ENCODE peak calls at places on chromosomes 5 and 9, in four cellular contexts. I is neuronal stem cell, L is H1, G is H9. A is an unnamed sample.

GRCh38 chr9:95067888-95068287 is 249.6 kb downstream of the FANCC start:
- DNase-seq in G (no peak), L (no peak), I (no peak), A (no peak)

GRCh38 chr5:39437469-39437868 is 12.7 kb upstream of the DAB2 start:
- DNase-seq in I (no peak), L (no peak), G (no peak), A (no peak)

GRCh38 chr9:89325733-89326132 is 7.4 kb downstream of the SECISBP2 start:
- DNase-seq in G (no peak), I (no peak), L (no peak), A (no peak)

GRCh38 chr5:127876384-127876783 is 173.2 kb downstream of the CCDC192 start:
- DNase-seq in L (no peak), I (no peak), G (no peak), A (no peak)

GRCh38 chr5:9786378-9787360 is 156.5 kb upstream of the TAS2R1 start:
- DNase-seq in G (no peak), L (no peak), I (no peak), A (no peak)

GRCh38 chr5:16486679-16487078 is 21.1 kb upstream of the ZNF622 start:
- DNase-seq in L (no peak), I (no peak), G (no peak), A (no peak)

GRCh38 chr5:38913714-38914113 is 67.9 kb downstream of the OSMR start:
- DNase-seq in I (no peak), L (no peak), G (no peak), A (peak; percentile 13)

GRCh38 chr5:179607449-179607931 is 16.0 kb downstream of the HNRNPH1 start:
- DNase-seq in I (no peak), G (no peak), L (no peak), A (no peak)

GRCh38 chr5:125267636-125268248 is 521.3 kb upstream of the ZNF608 start:
- DNase-seq in I (no peak), L (no peak), G (no peak), A (no peak)

GRCh38 chr5:106420102-106420501 is 1250.6 kb downstream of the EFNA5 start:
- DNase-seq in G (no peak), I (no peak), L (no peak), A (no peak)

GRCh38 chr9:70668751-70669150 is 254.3 kb upstream of the KLF9 start:
- DNase-seq in L (no peak), I (no peak), G (no peak), A (no peak)

GRCh38 chr5:159290741-159291140 is 27.7 kb downstream of the UBLCP1 start:
- DNase-seq in L (no peak), I (no peak), G (no peak), A (no peak)

GRCh38 chr5:36685631-36686147 is 79.3 kb downstream of the SLC1A3 start:
- DNase-seq in G (no peak), L (no peak), I (no peak), A (peak; percentile 14)

GRCh38 chr9:134612309-134612708 is 29.3 kb upstream of the COL5A1 start:
- DNase-seq in G (no peak), L (no peak), I (no peak), A (no peak)

GRCh38 chr9:29564564-29564963 is 1991.3 kb upstream of the C9orf72 start:
- DNase-seq in I (no peak), L (no peak), G (no peak), A (peak; percentile 35)

GRCh38 chr5:67435007-67435406 is 238.4 kb upstream of the CD180 start:
- DNase-seq in G (no peak), I (no peak), L (no peak), A (no peak)

GRCh38 chr5:109399092-109399759 is 10.5 kb downstream of the PJA2 start:
- DNase-seq in I (no peak), L (no peak), G (no peak), A (no peak)

GRCh38 chr5:33299621-33300208 is 141.1 kb upstream of the TARS1 start:
- DNase-seq in I (no peak), G (no peak), L (no peak), A (peak; percentile 62)

GRCh38 chr9:124299519-124300090 is 41.9 kb downstream of the NEK6 start:
- DNase-seq in I (no peak), L (no peak), G (no peak), A (no peak)

GRCh38 chr5:107321906-107322305 is 348.8 kb downstream of the EFNA5 start:
- DNase-seq in I (no peak), L (no peak), G (no peak), A (no peak)

GRCh38 chr9:137255448-137256114 is 454 bp downstream of the NELFB start:
- DNase-seq in L (no peak), G (peak; percentile 74), I (no peak), A (peak; percentile 56)

GRCh38 chr5:172343741-172344140 is 60.2 kb upstream of the UBTD2 start:
- DNase-seq in I (no peak), L (no peak), G (no peak), A (no peak)

GRCh38 chr5:36300927-36301540 is 668 bp downstream of the RANBP3L start:
- DNase-seq in L (no peak), G (no peak), I (no peak), A (peak; percentile 3)

GRCh38 chr9:4762889-4763521 is 22.0 kb upstream of the AK3 start:
- DNase-seq in I (peak; percentile 1), G (peak; percentile 87), L (peak; percentile 60), A (peak; percentile 50)

GRCh38 chr5:51043740-51044139 is 339.5 kb upstream of the ISL1 start:
- DNase-seq in G (no peak), L (no peak), I (no peak), A (no peak)

GRCh38 chr9:111891910-111892499 is 4.6 kb upstream of the UGCG start:
- DNase-seq in G (no peak), I (no peak), L (no peak), A (no peak)

GRCh38 chr5:14178671-14179211 is 35.6 kb downstream of the TRIO start:
- DNase-seq in L (peak; percentile 56), I (peak; percentile 49), G (peak; percentile 42), A (peak; percentile 88)

GRCh38 chr9:93198839-93199625 is 15.1 kb downstream of the WNK2 start:
- DNase-seq in L (no peak), I (no peak), G (no peak), A (no peak)

GRCh38 chr9:124695280-124695890 is 75.7 kb downstream of the NR6A1 start:
- DNase-seq in I (no peak), G (no peak), L (no peak), A (peak; percentile 70)

GRCh38 chr9:110712955-110713354 is 44.4 kb downstream of the MUSK start:
- DNase-seq in G (no peak), L (no peak), I (no peak), A (no peak)

GRCh38 chr5:127975961-127976360 is 107.6 kb upstream of the SLC12A2 start:
- DNase-seq in I (no peak), G (no peak), L (no peak), A (no peak)

GRCh38 chr9:34496149-34496712 is 26.6 kb downstream of the ENHO start:
- DNase-seq in L (no peak), G (no peak), I (no peak), A (no peak)

GRCh38 chr9:30329441-30329840 is 2055.0 kb upstream of the ACO1 start:
- DNase-seq in L (no peak), I (no peak), G (no peak), A (no peak)

GRCh38 chr5:177450672-177451424 is 4.2 kb downstream of the PRR7 start:
- DNase-seq in L (no peak), G (no peak), I (no peak), A (no peak)

GRCh38 chr5:154168395-154168794 is 22.1 kb upstream of the GALNT10 start:
- DNase-seq in L (no peak), I (no peak), G (no peak), A (no peak)

GRCh38 chr5:111984044-111984443 is 227.1 kb upstream of the NREP start:
- DNase-seq in L (no peak), I (no peak), G (no peak), A (peak; percentile 88)

GRCh38 chr9:13274901-13275641 is 4.4 kb downstream of the MPDZ start:
- DNase-seq in I (no peak), G (no peak), L (no peak), A (peak; percentile 39)
- H3K27ac ChIP-seq in I (no peak overlapping the region), G (no peak overlapping the region), L (no peak overlapping the region), A (no peak overlapping the region)

DNA sequence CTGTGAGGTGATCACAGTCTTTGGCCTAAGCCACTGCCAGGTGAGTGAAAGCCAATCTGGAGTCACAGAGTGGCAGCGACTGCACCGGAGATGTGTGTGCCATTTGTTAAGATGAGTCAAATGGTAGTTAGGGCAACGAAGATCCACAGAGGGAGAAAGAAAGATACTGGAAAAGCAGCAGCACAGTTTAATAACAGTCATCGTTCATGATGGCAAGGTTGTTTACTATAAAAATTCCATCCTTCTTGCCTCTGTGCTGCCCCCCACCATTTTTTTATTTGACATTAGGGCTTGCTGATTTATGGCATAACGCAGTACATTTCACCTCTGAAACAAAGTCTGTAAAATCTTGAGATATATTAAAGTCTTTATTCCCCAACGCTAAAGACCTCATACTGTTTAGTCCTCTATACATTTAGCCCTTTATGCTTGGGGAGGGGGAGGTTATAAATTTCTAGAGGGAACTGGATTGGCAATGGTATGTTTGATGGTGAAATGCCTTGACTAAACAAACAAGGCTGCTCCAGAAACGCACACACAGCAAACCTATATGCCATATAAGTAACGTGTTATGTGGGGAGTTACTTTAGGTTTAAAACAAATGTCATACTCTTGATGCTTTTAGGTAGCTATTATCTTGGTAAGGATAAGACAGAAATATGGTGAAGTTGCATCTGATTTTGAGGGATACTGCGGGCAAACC is 55.8 kb upstream of the ABL1 start:
- DNase-seq in G (no peak), L (no peak), I (no peak), A (peak; percentile 75)
- H3K23ac ChIP-seq in G (no peak overlapping the region), L (no peak overlapping the region), I (no peak overlapping the region), A (no peak overlapping the region)

GRCh38 chr9:98502311-98502975 is 206.3 kb downstream of the GABBR2 start:
- DNase-seq in L (peak; percentile 40), G (peak; percentile 24), I (no peak), A (no peak)

GRCh38 chr9:98502976-98503325 is 205.8 kb downstream of the GABBR2 start:
- DNase-seq in G (peak; percentile 60), L (no peak), I (no peak), A (peak; percentile 53)

GRCh38 chr9:98503867-98504800 is 204.6 kb downstream of the GABBR2 start:
- DNase-seq in G (peak; percentile 28), L (no peak), I (no peak), A (no peak)

GRCh38 chr9:98504883-98505282 is 203.9 kb downstream of the GABBR2 start:
- DNase-seq in L (no peak), G (no peak), I (no peak), A (no peak)

GRCh38 chr9:98506422-98507054 is 202.2 kb downstream of the GABBR2 start:
- DNase-seq in L (no peak), G (peak; percentile 15), I (no peak), A (no peak)
- H4K91ac ChIP-seq in L (peak overlapping the region; percentile 64), G (no peak overlapping the region), I (no peak overlapping the region), A (no peak overlapping the region)

DNA sequence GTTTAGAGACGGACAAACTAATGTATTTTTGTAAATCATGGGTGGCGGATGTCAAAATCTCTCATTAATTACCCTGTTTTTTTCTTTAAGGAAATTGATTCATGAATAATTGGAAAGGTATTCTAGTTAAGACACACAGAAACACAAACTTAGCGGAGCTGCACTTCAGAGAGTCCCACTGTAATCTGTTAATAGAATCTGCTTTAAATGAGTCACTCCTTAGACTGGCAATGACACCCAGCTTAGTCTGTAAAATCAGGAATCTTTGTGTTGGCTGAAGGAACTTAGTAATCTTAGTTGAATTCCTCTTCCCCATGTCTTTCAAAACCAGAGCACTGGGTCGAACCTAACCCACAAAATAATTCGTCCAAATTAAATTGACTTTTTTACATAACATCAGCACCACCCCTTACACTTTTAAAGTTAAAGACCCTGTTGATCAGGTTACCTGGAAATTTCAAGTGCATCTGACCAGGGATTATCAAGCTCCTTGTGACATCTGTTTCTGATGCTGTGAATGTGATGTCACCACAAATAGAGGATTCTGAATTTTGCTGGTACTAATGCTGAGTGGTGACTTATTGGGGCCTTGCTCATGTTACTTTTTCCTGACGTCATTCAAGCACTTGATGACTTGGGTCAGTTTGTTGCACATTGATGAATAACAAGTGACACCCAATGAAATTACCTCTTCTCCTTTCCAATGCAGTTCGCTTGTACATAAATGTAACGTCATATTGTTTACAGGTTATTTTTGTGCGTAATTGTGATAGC is 313.6 kb downstream of the KCTD16 start:
- DNase-seq in I (no peak), G (no peak), L (no peak), A (peak; percentile 81)
- H3K27ac ChIP-seq in I (no peak overlapping the region), G (no peak overlapping the region), L (no peak overlapping the region), A (peak overlapping the region; percentile 49)